ENCODE peak calls at places on chromosomes 4 and X, in four cellular contexts. One of them, this sample, is unnamed.

GRCh38 chrX:17706676-17707075 is 30.6 kb upstream of the SCML1 start:
- DNase-seq in breast epithelium: no peak
- DNase-seq in suprapubic skin: no peak
- DNase-seq in sigmoid colon: no peak
- DNase-seq in this sample: no peak

GRCh38 chrX:5233830-5234229 is 994.8 kb downstream of the NLGN4X start:
- DNase-seq in breast epithelium: no peak
- DNase-seq in suprapubic skin: no peak
- DNase-seq in sigmoid colon: no peak
- DNase-seq in this sample: no peak

GRCh38 chrX:134171661-134172587 is 65.1 kb upstream of the CCDC160 start:
- DNase-seq in breast epithelium: no peak
- DNase-seq in suprapubic skin: no peak
- DNase-seq in sigmoid colon: no peak
- DNase-seq in this sample: peak; percentile 74

GRCh38 chrX:19602866-19603620 is 87.7 kb upstream of the MAP3K15 start:
- DNase-seq in breast epithelium: no peak
- DNase-seq in suprapubic skin: no peak
- DNase-seq in sigmoid colon: no peak
- DNase-seq in this sample: no peak

GRCh38 chr4:112449708-112450107 is 66.3 kb downstream of the NEUROG2 start:
- DNase-seq in breast epithelium: no peak
- DNase-seq in suprapubic skin: no peak
- DNase-seq in sigmoid colon: no peak
- DNase-seq in this sample: no peak

GRCh38 chr4:84401669-84402068 is 97.4 kb downstream of the NKX6-1 start:
- DNase-seq in breast epithelium: no peak
- DNase-seq in suprapubic skin: no peak
- DNase-seq in sigmoid colon: no peak
- DNase-seq in this sample: no peak

GRCh38 chr4:13907255-13907751 is 279.8 kb upstream of the BOD1L1 start:
- DNase-seq in breast epithelium: no peak
- DNase-seq in suprapubic skin: no peak
- DNase-seq in sigmoid colon: no peak
- DNase-seq in this sample: no peak

GRCh38 chrX:105553118-105553517 is 269.2 kb upstream of the NRK start:
- DNase-seq in breast epithelium: no peak
- DNase-seq in suprapubic skin: no peak
- DNase-seq in sigmoid colon: no peak
- DNase-seq in this sample: no peak

GRCh38 chr4:2411786-2412510 is 6.5 kb downstream of the ZFYVE28 start:
- DNase-seq in breast epithelium: no peak
- DNase-seq in suprapubic skin: no peak
- DNase-seq in sigmoid colon: no peak
- DNase-seq in this sample: peak; percentile 44

GRCh38 chr4:46016306-46016705 is 107.5 kb downstream of the GABRG1 start:
- DNase-seq in breast epithelium: no peak
- DNase-seq in suprapubic skin: no peak
- DNase-seq in sigmoid colon: no peak
- DNase-seq in this sample: no peak

GRCh38 chr4:183434264-183435045 is 10.0 kb upstream of the CDKN2AIP start:
- DNase-seq in breast epithelium: no peak
- DNase-seq in suprapubic skin: no peak
- DNase-seq in sigmoid colon: no peak
- DNase-seq in this sample: no peak

GRCh38 chr4:6754481-6755087 is 27.9 kb upstream of the KIAA0232 start:
- DNase-seq in breast epithelium: no peak
- DNase-seq in suprapubic skin: no peak
- DNase-seq in sigmoid colon: no peak
- DNase-seq in this sample: no peak

GRCh38 chrX:153381684-153382532 is 19.2 kb downstream of the PNMA6E start:
- DNase-seq in breast epithelium: no peak
- DNase-seq in suprapubic skin: no peak
- DNase-seq in sigmoid colon: no peak
- DNase-seq in this sample: peak; percentile 63

GRCh38 chr4:99759988-99760387 is 56.6 kb upstream of the DAPP1 start:
- DNase-seq in breast epithelium: no peak
- DNase-seq in suprapubic skin: no peak
- DNase-seq in sigmoid colon: no peak
- DNase-seq in this sample: no peak

GRCh38 chrX:153875391-153876111 is 10.4 kb downstream of the L1CAM start:
- DNase-seq in breast epithelium: peak; percentile 56
- DNase-seq in suprapubic skin: no peak
- DNase-seq in sigmoid colon: no peak
- DNase-seq in this sample: peak; percentile 91

GRCh38 chr4:8048856-8049686 is 109.4 kb upstream of the AFAP1 start:
- DNase-seq in breast epithelium: no peak
- DNase-seq in suprapubic skin: no peak
- DNase-seq in sigmoid colon: no peak
- DNase-seq in this sample: peak; percentile 86

GRCh38 chr4:4781936-4782754 is 77.3 kb upstream of the MSX1 start:
- DNase-seq in breast epithelium: no peak
- DNase-seq in suprapubic skin: no peak
- DNase-seq in sigmoid colon: no peak
- DNase-seq in this sample: no peak

GRCh38 chr4:125388653-125389052 is 73.9 kb downstream of the FAT4 start:
- DNase-seq in breast epithelium: no peak
- DNase-seq in suprapubic skin: no peak
- DNase-seq in sigmoid colon: no peak
- DNase-seq in this sample: no peak

GRCh38 chrX:150544222-150544787 is 24.1 kb upstream of the MTM1 start:
- DNase-seq in breast epithelium: no peak
- DNase-seq in suprapubic skin: no peak
- DNase-seq in sigmoid colon: no peak
- DNase-seq in this sample: peak; percentile 80

GRCh38 chr4:60865238-60865637 is 334.9 kb upstream of the ADGRL3 start:
- DNase-seq in breast epithelium: no peak
- DNase-seq in suprapubic skin: no peak
- DNase-seq in sigmoid colon: no peak
- DNase-seq in this sample: peak; percentile 53

GRCh38 chr4:154622598-154622997 is 10.1 kb upstream of the FGG start:
- DNase-seq in breast epithelium: no peak
- DNase-seq in suprapubic skin: no peak
- DNase-seq in sigmoid colon: no peak
- DNase-seq in this sample: no peak

GRCh38 chrX:132181364-132181763 is 37.9 kb downstream of the RAP2C start:
- DNase-seq in breast epithelium: peak; percentile 74
- DNase-seq in suprapubic skin: peak; percentile 55
- DNase-seq in sigmoid colon: no peak
- DNase-seq in this sample: no peak

GRCh38 chr4:78622253-78622979 is 70.8 kb downstream of the ANXA3 start:
- DNase-seq in breast epithelium: no peak
- DNase-seq in suprapubic skin: no peak
- DNase-seq in sigmoid colon: no peak
- DNase-seq in this sample: peak; percentile 65

GRCh38 chr4:188812644-188813043 is 673.4 kb downstream of the TRIML1 start:
- DNase-seq in breast epithelium: no peak
- DNase-seq in suprapubic skin: no peak
- DNase-seq in sigmoid colon: no peak
- DNase-seq in this sample: no peak

GRCh38 chr4:38867478-38868054 is at the start of gene FAM114A1:
- DNase-seq in breast epithelium: peak; percentile 60
- DNase-seq in suprapubic skin: peak; percentile 88
- DNase-seq in sigmoid colon: peak; percentile 91
- DNase-seq in this sample: peak; percentile 88

GRCh38 chr4:94571301-94571700 is 119.6 kb downstream of the PDLIM5 start:
- DNase-seq in breast epithelium: no peak
- DNase-seq in suprapubic skin: no peak
- DNase-seq in sigmoid colon: no peak
- DNase-seq in this sample: no peak

GRCh38 chr4:105992641-105993305 is 97.5 kb downstream of the NPNT start:
- DNase-seq in breast epithelium: no peak
- DNase-seq in suprapubic skin: no peak
- DNase-seq in sigmoid colon: no peak
- DNase-seq in this sample: no peak

GRCh38 chrX:115958687-115959359 is 211.7 kb upstream of the AGTR2 start:
- DNase-seq in breast epithelium: no peak
- DNase-seq in suprapubic skin: no peak
- DNase-seq in sigmoid colon: no peak
- DNase-seq in this sample: no peak
- TF ChIP-seq CTCF in breast epithelium: no peak
- TF ChIP-seq CTCF in suprapubic skin: no peak
- TF ChIP-seq CTCF in sigmoid colon: no peak
- TF ChIP-seq CTCF in this sample: peak; percentile 64

GRCh38 chr4:156950950-156951349 is 20.6 kb downstream of the PDGFC start:
- DNase-seq in breast epithelium: no peak
- DNase-seq in suprapubic skin: no peak
- DNase-seq in sigmoid colon: no peak
- DNase-seq in this sample: no peak
- H3K4me1 ChIP-seq in breast epithelium: no peaks in the 10 kb centered on the region
- H3K4me1 ChIP-seq in suprapubic skin: peaks cover 38% of the 10 kb centered on the region
- H3K4me1 ChIP-seq in sigmoid colon: peaks cover 84% of the 10 kb centered on the region
- H3K4me1 ChIP-seq in this sample: no peaks in the 10 kb centered on the region

GRCh38 chrX:71140440-71140839 is 4.2 kb upstream of the NLGN3 start:
- DNase-seq in breast epithelium: no peak
- DNase-seq in suprapubic skin: no peak
- DNase-seq in sigmoid colon: no peak
- DNase-seq in this sample: no peak
- H3K36me3 ChIP-seq in breast epithelium: no peaks in the 10 kb centered on the region
- H3K36me3 ChIP-seq in suprapubic skin: peaks cover 71% of the 10 kb centered on the region
- H3K36me3 ChIP-seq in sigmoid colon: peaks cover 17% of the 10 kb centered on the region
- H3K36me3 ChIP-seq in this sample: peaks cover 6% of the 10 kb centered on the region

GRCh38 chr4:56906534-56906933 is 1.2 kb upstream of the REST start:
- DNase-seq in breast epithelium: no peak
- DNase-seq in suprapubic skin: no peak
- DNase-seq in sigmoid colon: no peak
- DNase-seq in this sample: peak; percentile 50

GRCh38 chr4:56909083-56909981 is 1.6 kb downstream of the REST start:
- DNase-seq in breast epithelium: no peak
- DNase-seq in suprapubic skin: peak; percentile 73
- DNase-seq in sigmoid colon: peak; percentile 73
- DNase-seq in this sample: peak; percentile 77

GRCh38 chr4:56907489-56908205 is at the start of gene REST:
- DNase-seq in breast epithelium: peak; percentile 80
- DNase-seq in suprapubic skin: peak; percentile 86
- DNase-seq in sigmoid colon: peak; percentile 87
- DNase-seq in this sample: peak; percentile 97

GRCh38 chr4:56907009-56907408 is 691 bp upstream of the REST start:
- DNase-seq in breast epithelium: no peak
- DNase-seq in suprapubic skin: no peak
- DNase-seq in sigmoid colon: no peak
- DNase-seq in this sample: peak; percentile 83

DNA sequence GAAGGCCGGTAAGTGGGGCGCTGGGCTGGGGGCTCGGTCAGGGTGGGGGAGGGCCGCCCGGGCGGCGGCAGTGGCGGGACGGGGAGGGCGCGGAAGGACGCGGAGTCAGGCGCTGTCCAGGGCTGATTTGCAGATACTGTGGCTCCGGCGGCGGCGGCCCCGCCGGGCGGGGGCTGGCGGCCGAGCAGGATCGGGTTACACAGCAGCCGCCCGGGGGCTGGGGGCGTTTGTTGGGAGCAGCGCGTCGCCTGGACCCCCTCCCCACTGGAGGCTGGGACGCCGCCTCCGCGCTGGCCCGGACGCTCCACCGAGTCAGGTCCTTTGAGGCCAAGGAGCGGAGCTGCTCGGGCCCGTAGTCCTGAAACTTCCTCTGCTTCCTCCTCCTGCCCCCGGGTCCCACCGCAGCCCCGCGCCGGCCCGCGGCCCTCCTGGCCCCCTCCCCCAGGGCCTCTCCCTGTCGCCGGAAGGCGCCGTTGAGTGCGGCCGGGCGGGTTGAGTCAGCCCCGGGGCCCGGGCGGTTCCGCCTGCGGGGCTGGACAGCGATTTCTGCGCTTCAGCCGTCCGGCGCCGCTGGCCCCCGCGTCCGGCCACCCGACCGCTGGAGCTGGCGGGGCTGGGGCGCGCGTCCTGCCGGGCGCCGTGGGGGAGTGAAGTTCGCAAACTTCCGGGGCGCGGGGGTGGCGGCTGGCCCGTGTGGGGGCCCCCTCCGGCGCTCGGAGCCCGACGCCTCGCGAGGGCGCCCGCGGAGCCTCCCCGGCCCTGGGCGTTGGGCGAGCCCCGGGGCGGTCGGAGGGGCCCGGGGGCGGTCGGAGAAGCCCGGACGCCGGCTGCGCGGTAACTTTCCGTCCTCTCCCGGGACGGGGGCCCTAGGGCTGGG is 744 bp downstream of the REST start:
- DNase-seq in breast epithelium: no peak
- DNase-seq in suprapubic skin: peak; percentile 76
- DNase-seq in sigmoid colon: peak; percentile 76
- DNase-seq in this sample: peak; percentile 93
- TF ChIP-seq CTCF in breast epithelium: no peak
- TF ChIP-seq CTCF in suprapubic skin: no peak
- TF ChIP-seq CTCF in sigmoid colon: no peak
- TF ChIP-seq CTCF in this sample: no peak

GRCh38 chr4:145488310-145488709 is 6.7 kb downstream of the SMAD1 start:
- DNase-seq in breast epithelium: no peak
- DNase-seq in suprapubic skin: no peak
- DNase-seq in sigmoid colon: no peak
- DNase-seq in this sample: no peak
- H3K4me1 ChIP-seq in breast epithelium: no peaks in the 10 kb centered on the region
- H3K4me1 ChIP-seq in suprapubic skin: peaks cover 52% of the 10 kb centered on the region
- H3K4me1 ChIP-seq in sigmoid colon: peaks cover 62% of the 10 kb centered on the region
- H3K4me1 ChIP-seq in this sample: peaks cover 13% of the 10 kb centered on the region

GRCh38 chr4:146654976-146655761 is 16.5 kb downstream of the POU4F2 start:
- DNase-seq in breast epithelium: no peak
- DNase-seq in suprapubic skin: no peak
- DNase-seq in sigmoid colon: no peak
- DNase-seq in this sample: peak; percentile 86
- H3K36me3 ChIP-seq in breast epithelium: no peaks in the 10 kb centered on the region
- H3K36me3 ChIP-seq in suprapubic skin: no peaks in the 10 kb centered on the region
- H3K36me3 ChIP-seq in sigmoid colon: no peaks in the 10 kb centered on the region
- H3K36me3 ChIP-seq in this sample: no peaks in the 10 kb centered on the region

GRCh38 chrX:155334486-155335316 is at the start of gene CLIC2:
- DNase-seq in breast epithelium: no peak
- DNase-seq in suprapubic skin: peak; percentile 50
- DNase-seq in sigmoid colon: no peak
- DNase-seq in this sample: no peak
- TF ChIP-seq CTCF in breast epithelium: no peak
- TF ChIP-seq CTCF in suprapubic skin: no peak
- TF ChIP-seq CTCF in sigmoid colon: no peak
- TF ChIP-seq CTCF in this sample: no peak

This sample was measured in endodermal cell.